ENCODE peak calls at places on chromosomes 4 and X, in four cellular contexts. E, X, A and R are unnamed samples. For H3K36me3, the result is how much of the 10 kb centered on the place peaks cover.

GRCh38 chr4:61588621-61589020 is 388.5 kb downstream of the ADGRL3 start:
- DNase-seq in E (no peak), X (no peak), A (no peak), R (no peak)

GRCh38 chrX:42491145-42491907 is 286.6 kb downstream of the PPP1R2C start:
- DNase-seq in E (no peak), X (no peak), A (no peak), R (no peak)

GRCh38 chrX:44873415-44874270 is 655 bp downstream of the KDM6A start:
- DNase-seq in E (no peak), X (peak), A (peak), R (peak)

GRCh38 chrX:146278381-146278780 is 460.8 kb downstream of the SLITRK2 start:
- DNase-seq in E (no peak), X (no peak), A (peak), R (no peak)

GRCh38 chr4:41160856-41161255 is 53.5 kb downstream of the APBB2 start:
- DNase-seq in E (peak), X (peak), A (no peak), R (no peak)

GRCh38 chr4:76300012-76300411 is 6.5 kb upstream of the STBD1 start:
- DNase-seq in E (no peak), X (no peak), A (no peak), R (peak)

GRCh38 chrX:13000311-13000811 is 25.5 kb downstream of the TMSB4X start:
- DNase-seq in E (no peak), X (no peak), A (no peak), R (no peak)

GRCh38 chr4:100146756-100147155 is 43.5 kb downstream of the DDIT4L start:
- DNase-seq in E (no peak), X (no peak), A (no peak), R (no peak)

GRCh38 chr4:40482985-40483647 is 146.5 kb downstream of the RBM47 start:
- DNase-seq in E (no peak), X (no peak), A (peak), R (no peak)

GRCh38 chr4:4860803-4861591 is 1.5 kb downstream of the MSX1 start:
- DNase-seq in E (no peak), X (peak), A (peak), R (no peak)

GRCh38 chrX:20265221-20265725 is 1.4 kb downstream of the RPS6KA3 start:
- DNase-seq in E (no peak), X (peak), A (peak), R (peak)

GRCh38 chr4:6751611-6752485 is 30.7 kb upstream of the KIAA0232 start:
- DNase-seq in E (no peak), X (no peak), A (no peak), R (no peak)

GRCh38 chrX:37314526-37314925 is 34.6 kb upstream of the PRRG1 start:
- DNase-seq in E (no peak), X (peak), A (no peak), R (no peak)

GRCh38 chr4:78214078-78214477 is 157.0 kb downstream of the FRAS1 start:
- DNase-seq in E (no peak), X (no peak), A (no peak), R (no peak)

GRCh38 chr4:81839347-81840042 is 367.8 kb upstream of the RASGEF1B start:
- DNase-seq in E (no peak), X (no peak), A (no peak), R (no peak)

GRCh38 chr4:24889991-24890390 is 22.9 kb downstream of the CCDC149 start:
- DNase-seq in E (no peak), X (peak), A (no peak), R (no peak)

GRCh38 chr4:123546661-123547060 is 150.1 kb downstream of the SPRY1 start:
- DNase-seq in E (no peak), X (no peak), A (no peak), R (no peak)

GRCh38 chr4:3226467-3226866 is 22.5 kb upstream of the MSANTD1 start:
- DNase-seq in E (no peak), X (no peak), A (no peak), R (no peak)

GRCh38 chrX:24242649-24243556 is 71.0 kb downstream of the SUPT20HL2 start:
- DNase-seq in E (no peak), X (peak), A (no peak), R (no peak)

DNA sequence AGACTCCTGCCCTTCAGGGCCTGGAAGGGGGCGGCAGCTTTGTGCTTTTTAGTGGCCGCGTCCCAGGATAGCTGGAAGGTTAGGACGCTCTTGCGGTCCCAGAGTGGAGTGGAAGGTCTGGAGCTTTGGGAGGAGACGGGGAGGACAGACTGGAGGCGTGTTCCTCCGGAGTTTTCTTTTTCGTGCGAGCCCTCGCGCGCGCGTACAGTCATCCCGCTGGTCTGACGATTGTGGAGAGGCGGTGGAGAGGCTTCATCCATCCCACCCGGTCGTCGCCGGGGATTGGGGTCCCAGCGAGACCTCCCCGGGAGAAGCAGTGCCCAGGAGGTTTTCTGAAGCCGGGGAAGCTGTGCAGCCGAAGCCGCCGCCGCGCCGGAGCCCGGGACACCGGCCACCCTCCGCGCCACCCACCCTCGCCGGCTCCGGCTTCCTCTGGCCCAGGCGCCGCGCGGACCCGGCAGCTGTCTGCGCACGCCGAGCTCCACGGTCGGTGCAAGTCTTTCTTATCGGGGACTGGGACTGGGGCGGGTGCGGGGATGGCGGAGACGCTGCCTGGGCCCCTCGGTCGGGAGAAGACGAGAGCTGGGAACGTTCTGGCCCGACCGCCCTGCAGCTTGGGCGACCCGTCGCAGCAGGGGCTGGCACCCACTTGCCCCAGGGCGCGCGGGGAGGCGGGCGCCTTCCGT is at the start of gene EDNRA:
- DNase-seq in E (no peak), X (peak), A (peak), R (no peak)
- H3K4me3 ChIP-seq in E (peak), X (peak), A (peak), R (peak)

GRCh38 chrX:1417921-1418875 is 26.3 kb upstream of the SLC25A6 start:
- DNase-seq in E (no peak), X (no peak), A (no peak), R (peak)
- H3K36me3 ChIP-seq in E (half or more), X (under half), A (under half), R (under half)

GRCh38 chr4:133149932-133150642 is 993 bp downstream of the PCDH10 start:
- DNase-seq in E (no peak), X (no peak), A (no peak), R (no peak)

GRCh38 chr4:133150643-133151300 is 1.7 kb downstream of the PCDH10 start:
- DNase-seq in E (no peak), X (peak), A (peak), R (no peak)

GRCh38 chr4:133148690-133149363 is at the start of gene PCDH10:
- DNase-seq in E (peak), X (peak), A (peak), R (peak)

GRCh38 chr4:133147922-133148689 is 988 bp upstream of the PCDH10 start:
- DNase-seq in E (no peak), X (peak), A (peak), R (peak)

DNA sequence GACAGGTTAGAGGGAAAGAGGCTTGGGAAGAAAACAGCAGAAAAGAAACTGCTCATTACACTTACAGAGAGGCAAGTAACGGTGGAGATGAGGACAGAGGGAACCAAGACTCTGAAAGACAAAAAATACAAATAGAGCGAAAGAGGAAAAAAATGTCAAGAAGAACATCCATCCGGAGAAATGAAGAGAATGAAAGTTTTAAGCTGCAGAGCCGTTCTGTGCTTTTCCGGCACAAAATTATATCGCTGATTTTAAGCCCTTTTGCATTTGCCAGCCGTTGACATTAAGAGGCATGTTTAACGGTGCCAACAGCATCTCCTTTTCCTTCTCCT is 236 bp downstream of the PCDH10 start:
- DNase-seq in E (no peak), X (no peak), A (no peak), R (no peak)
- H3K4me3 ChIP-seq in E (peak), X (peak), A (peak), R (peak)

GRCh38 chr4:145083891-145084640 is 13.9 kb downstream of the ANAPC10 start:
- DNase-seq in E (no peak), X (peak), A (no peak), R (no peak)
- H3K36me3 ChIP-seq in E (under half), X (under half), A (under half), R (under half)